ENCODE peak calls at places on chromosome 3, in four cellular contexts. Q, U, W and B are unnamed samples.

GRCh38 chr3:133408961-133409360 is 9.1 kb downstream of the BFSP2 start:
- DNase-seq in Q (no peak), U (no peak), W (no peak), B (no peak)

GRCh38 chr3:179750720-179751328 is 98.0 kb downstream of the USP13 start:
- DNase-seq in Q (peak), U (no peak), W (no peak), B (no peak)

GRCh38 chr3:168847293-168847883 is 751.7 kb upstream of the GOLIM4 start:
- DNase-seq in Q (peak), U (peak), W (no peak), B (peak)

GRCh38 chr3:75341324-75342067 is 322.6 kb upstream of the FRG2C start:
- DNase-seq in Q (peak), U (no peak), W (no peak), B (no peak)

GRCh38 chr3:127351775-127352350 is 64.0 kb upstream of the PRR20G start:
- DNase-seq in Q (no peak), U (no peak), W (no peak), B (no peak)

GRCh38 chr3:184542577-184542976 is 19.0 kb upstream of the EPHB3 start:
- DNase-seq in Q (no peak), U (no peak), W (no peak), B (no peak)

GRCh38 chr3:159814161-159814560 is 174.5 kb upstream of the IL12A start:
- DNase-seq in Q (no peak), U (no peak), W (no peak), B (no peak)

GRCh38 chr3:165753560-165753959 is 83.7 kb downstream of the BCHE start:
- DNase-seq in Q (no peak), U (no peak), W (no peak), B (no peak)

GRCh38 chr3:170740726-170741591 is 129.0 kb downstream of the RPL22L1 start:
- DNase-seq in Q (no peak), U (peak), W (no peak), B (no peak)

GRCh38 chr3:126355251-126355650 is 2.0 kb downstream of the KLF15 start:
- DNase-seq in Q (no peak), U (no peak), W (no peak), B (no peak)

GRCh38 chr3:166223120-166223519 is 385.9 kb upstream of the BCHE start:
- DNase-seq in Q (no peak), U (no peak), W (no peak), B (no peak)

GRCh38 chr3:46417841-46418611 is 11.0 kb downstream of the CCRL2 start:
- DNase-seq in Q (no peak), U (no peak), W (no peak), B (no peak)

GRCh38 chr3:99114565-99115291 is 213.2 kb upstream of the DCBLD2 start:
- DNase-seq in Q (peak), U (peak), W (no peak), B (peak)

GRCh38 chr3:47035645-47036044 is 56.2 kb downstream of the NBEAL2 start:
- DNase-seq in Q (no peak), U (peak), W (no peak), B (no peak)

GRCh38 chr3:7682822-7683229 is 818.8 kb upstream of the LMCD1 start:
- DNase-seq in Q (no peak), U (no peak), W (no peak), B (no peak)

GRCh38 chr3:110685630-110686029 is 386.0 kb upstream of the NECTIN3 start:
- DNase-seq in Q (no peak), U (no peak), W (no peak), B (no peak)

GRCh38 chr3:190807719-190808375 is 54.6 kb downstream of the GMNC start:
- DNase-seq in Q (no peak), U (no peak), W (no peak), B (no peak)

GRCh38 chr3:158167737-158168469 is 58.0 kb downstream of the RSRC1 start:
- DNase-seq in Q (no peak), U (peak), W (no peak), B (no peak)

GRCh38 chr3:29926391-29926790 is 645.5 kb downstream of the RBMS3 start:
- DNase-seq in Q (no peak), U (no peak), W (no peak), B (no peak)

GRCh38 chr3:122003596-122003995 is 18.5 kb downstream of the ILDR1 start:
- DNase-seq in Q (no peak), U (no peak), W (no peak), B (no peak)

GRCh38 chr3:185399629-185400339 is 36.8 kb downstream of the MAP3K13 start:
- DNase-seq in Q (no peak), U (no peak), W (no peak), B (no peak)

GRCh38 chr3:156681003-156681402 is 6.6 kb downstream of the TIPARP start:
- DNase-seq in Q (peak), U (peak), W (no peak), B (no peak)

GRCh38 chr3:177193706-177194268 is 3.5 kb downstream of the TBL1XR1 start:
- DNase-seq in Q (no peak), U (no peak), W (no peak), B (no peak)

GRCh38 chr3:12155833-12156232 is 2.9 kb downstream of the TIMP4 start:
- DNase-seq in Q (no peak), U (no peak), W (no peak), B (no peak)

GRCh38 chr3:52171577-52172261 is 17.5 kb upstream of the POC1A start:
- DNase-seq in Q (no peak), U (no peak), W (no peak), B (no peak)

GRCh38 chr3:58167431-58168351 is 43.1 kb downstream of the DNASE1L3 start:
- DNase-seq in Q (peak), U (peak), W (peak), B (peak)

GRCh38 chr3:171439996-171440395 is 20.2 kb downstream of the TNIK start:
- DNase-seq in Q (no peak), U (no peak), W (no peak), B (no peak)

GRCh38 chr3:71905426-71905825 is 120.5 kb upstream of the PROK2 start:
- DNase-seq in Q (peak), U (no peak), W (no peak), B (no peak)

GRCh38 chr3:61451841-61452240 is 109.5 kb upstream of the PTPRG start:
- DNase-seq in Q (no peak), U (no peak), W (no peak), B (no peak)
- TF ChIP-seq CTCF in Q (no peak), U (no peak), W (no peak), B (no peak)

DNA sequence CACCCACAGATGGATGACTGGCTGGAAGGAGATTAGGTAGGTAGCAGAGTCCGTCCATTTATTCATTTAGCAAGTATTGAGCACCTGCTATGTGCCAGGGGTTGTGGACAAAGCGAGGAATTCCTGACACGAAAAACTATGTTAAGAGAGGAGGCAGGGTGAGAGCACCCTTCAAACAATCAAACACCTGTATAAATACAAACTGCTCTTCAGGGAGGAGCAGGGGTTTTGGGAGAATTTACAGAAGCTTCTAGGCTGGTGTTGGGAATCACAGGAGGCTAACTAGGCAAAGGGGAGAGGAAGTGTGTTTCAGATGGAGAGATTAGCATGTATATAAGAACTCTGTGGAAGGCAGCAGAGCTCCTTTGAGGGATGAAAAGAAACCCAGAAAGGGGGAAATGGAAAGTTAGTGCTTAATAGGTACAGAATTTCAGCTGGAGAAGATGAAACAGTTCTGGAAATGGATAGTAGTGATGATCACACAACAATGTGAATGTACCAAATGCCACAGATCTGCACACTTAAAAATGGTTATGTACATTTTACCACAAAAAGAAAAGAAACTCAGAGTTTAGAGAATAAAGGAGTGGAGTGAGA is 805 bp upstream of the SEC22C start:
- DNase-seq in Q (no peak), U (no peak), W (no peak), B (no peak)
- TF ChIP-seq CTCF in Q (no peak), U (no peak), W (no peak), B (no peak)

GRCh38 chr3:143795849-143796248 is 52.4 kb downstream of the SLC9A9 start:
- DNase-seq in Q (no peak), U (no peak), W (no peak), B (no peak)
- TF ChIP-seq CTCF in Q (no peak), U (no peak), W (no peak), B (no peak)

DNA sequence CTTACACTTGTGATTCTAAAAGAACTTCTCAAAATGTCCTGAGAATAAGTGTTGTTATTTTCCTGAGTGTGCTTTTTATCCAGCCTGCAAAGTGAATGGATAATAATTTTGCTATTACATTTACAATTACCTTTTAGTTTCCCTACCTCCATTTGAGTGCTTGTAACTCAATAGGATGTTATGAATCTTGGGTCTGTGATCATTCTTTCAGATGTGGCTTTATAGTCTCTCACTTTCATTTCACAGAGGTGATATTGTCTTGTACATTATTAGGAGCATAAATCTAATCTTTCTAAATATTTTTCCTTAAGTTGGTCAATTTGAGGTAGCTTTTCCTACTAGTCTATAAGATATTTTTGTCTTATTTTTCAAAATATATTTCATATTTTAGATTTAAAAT is 386.3 kb upstream of the EPHA6 start:
- DNase-seq in Q (no peak), U (no peak), W (no peak), B (no peak)
- TF ChIP-seq CTCF in Q (no peak), U (no peak), W (no peak), B (no peak)

GRCh38 chr3:14148041-14148985 is 23.5 kb downstream of the TMEM43 start:
- DNase-seq in Q (no peak), U (no peak), W (no peak), B (peak)
- TF ChIP-seq CTCF in Q (no peak), U (peak), W (no peak), B (no peak)

GRCh38 chr3:197224034-197224444 is 74.4 kb downstream of the DLG1 start:
- DNase-seq in Q (peak), U (peak), W (no peak), B (no peak)
- TF ChIP-seq CTCF in Q (peak), U (peak), W (peak), B (peak)

DNA sequence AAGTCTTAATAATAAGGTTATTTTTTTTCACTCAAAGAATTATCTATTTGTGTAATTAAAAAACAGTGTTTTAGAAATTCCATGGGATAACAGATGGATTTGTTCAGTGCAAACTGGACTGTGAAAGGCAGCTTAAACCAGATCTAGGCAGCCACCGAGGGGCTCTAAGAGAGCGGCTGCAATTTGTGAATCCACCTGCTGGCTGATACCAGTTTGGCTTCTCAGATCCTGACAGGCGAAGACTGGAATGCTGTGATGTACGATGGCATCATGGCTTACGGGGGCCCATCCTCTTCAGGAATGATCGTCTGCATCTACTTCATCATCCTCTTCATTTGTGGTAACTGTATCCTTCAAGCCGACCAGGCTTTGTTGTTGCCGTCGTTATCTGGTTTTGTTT is 119.6 kb downstream of the CHDH start:
- DNase-seq in Q (no peak), U (no peak), W (no peak), B (no peak)
- TF ChIP-seq CTCF in Q (no peak), U (no peak), W (no peak), B (no peak)

GRCh38 chr3:67357610-67358458 is 296.6 kb downstream of the SUCLG2 start:
- DNase-seq in Q (peak), U (peak), W (no peak), B (peak)
- TF ChIP-seq CTCF in Q (peak), U (peak), W (peak), B (peak)

GRCh38 chr3:3998140-3998977 is 199.1 kb downstream of the LRRN1 start:
- DNase-seq in Q (peak), U (no peak), W (no peak), B (peak)
- TF ChIP-seq CTCF in Q (peak), U (peak), W (peak), B (peak)

GRCh38 chr3:49500408-49501257 is 30.6 kb downstream of the DAG1 start:
- DNase-seq in Q (no peak), U (peak), W (no peak), B (no peak)

GRCh38 chr3:49501258-49501609 is 31.2 kb downstream of the DAG1 start:
- DNase-seq in Q (no peak), U (no peak), W (no peak), B (no peak)

GRCh38 chr3:49498655-49499054 is 28.6 kb downstream of the DAG1 start:
- DNase-seq in Q (no peak), U (no peak), W (no peak), B (no peak)

GRCh38 chr3:49498239-49498638 is 28.2 kb downstream of the DAG1 start:
- DNase-seq in Q (no peak), U (no peak), W (no peak), B (no peak)

DNA sequence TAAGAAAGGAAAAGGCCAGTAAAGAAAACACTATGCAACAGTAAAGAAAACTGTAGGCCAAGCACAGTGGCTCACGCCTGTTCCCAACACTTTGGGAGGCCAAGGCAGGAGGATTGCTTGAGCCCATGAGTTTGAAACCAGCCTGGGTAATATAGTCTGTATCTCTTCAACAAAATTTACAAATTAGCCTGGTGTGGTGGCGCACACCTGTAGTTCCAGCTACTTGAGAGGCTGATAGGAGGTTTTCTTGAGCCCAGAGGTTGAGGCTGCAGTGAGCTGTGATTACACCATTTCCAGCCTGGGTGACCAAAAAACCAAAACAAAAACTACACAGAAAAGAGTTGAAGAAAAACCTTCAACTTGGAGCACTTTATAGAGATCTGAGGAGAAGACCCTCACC is 31.8 kb downstream of the DAG1 start:
- DNase-seq in Q (no peak), U (no peak), W (no peak), B (no peak)
- TF ChIP-seq CTCF in Q (no peak), U (no peak), W (no peak), B (no peak)